ENCODE peak calls at places on chromosomes 4 and X, in seven cellular contexts. R, A, K, I, D, S and Y are unnamed samples.

GRCh38 chrX:16882702-16883486 is 12.7 kb upstream of the RBBP7 start:
- DNase-seq in S (peak), K (peak), I (peak), A (peak), R (peak), D (peak), Y (peak)

GRCh38 chr4:1766336-1767057 is 26.6 kb upstream of the FGFR3 start:
- DNase-seq in K (peak), R (no peak), S (no peak), D (no peak), I (no peak), A (no peak), Y (peak)

GRCh38 chrX:257681-258289 is 23.4 kb upstream of the PLCXD1 start:
- DNase-seq in R (no peak), D (no peak), S (no peak), A (no peak), K (no peak), I (no peak), Y (no peak)

GRCh38 chr4:124903995-124904722 is 191.6 kb upstream of the ANKRD50 start:
- DNase-seq in I (no peak), K (no peak), D (peak), A (no peak), R (no peak), S (peak), Y (peak)

GRCh38 chrX:29468911-29469494 is 746.4 kb upstream of the MAGEB2 start:
- DNase-seq in K (no peak), R (no peak), A (no peak), S (no peak), I (no peak), D (no peak), Y (no peak)

GRCh38 chr4:165560941-165561340 is 182.1 kb downstream of the CPE start:
- DNase-seq in D (peak), K (no peak), R (no peak), S (no peak), A (no peak), I (no peak), Y (no peak)

GRCh38 chrX:107537815-107538214 is 88.4 kb downstream of the FRMPD3 start:
- DNase-seq in S (peak), D (peak), K (no peak), R (peak), A (peak), I (no peak), Y (no peak)

GRCh38 chr4:75542824-75543223 is 13.0 kb upstream of the ODAPH start:
- DNase-seq in D (peak), I (no peak), S (no peak), A (no peak), R (no peak), K (no peak), Y (no peak)

GRCh38 chr4:176622251-176622968 is 170.3 kb downstream of the VEGFC start:
- DNase-seq in A (no peak), D (peak), R (no peak), I (no peak), S (no peak), K (no peak), Y (no peak)

GRCh38 chrX:9416562-9417319 is 48.1 kb upstream of the TBL1X start:
- DNase-seq in R (no peak), S (no peak), D (peak), K (no peak), A (no peak), I (no peak), Y (no peak)

GRCh38 chrX:136920001-136920400 is 39.5 kb upstream of the RBMX start:
- DNase-seq in K (no peak), R (no peak), I (no peak), D (no peak), S (no peak), A (no peak), Y (no peak)

GRCh38 chr4:2671267-2671895 is 84.8 kb downstream of the TNIP2 start:
- DNase-seq in S (no peak), I (no peak), D (no peak), A (no peak), K (no peak), R (no peak), Y (no peak)

GRCh38 chr4:19063662-19064061 is 1042.1 kb upstream of the LCORL start:
- DNase-seq in D (peak), I (no peak), S (no peak), A (no peak), K (no peak), R (no peak), Y (no peak)

GRCh38 chr4:181908168-181908567 is 335.0 kb upstream of the TENM3 start:
- DNase-seq in D (no peak), K (no peak), R (no peak), A (no peak), S (no peak), I (no peak), Y (no peak)

GRCh38 chr4:16715482-16715881 is 183.0 kb downstream of the LDB2 start:
- DNase-seq in K (no peak), S (no peak), R (no peak), I (no peak), A (no peak), D (no peak), Y (no peak)

GRCh38 chr4:42673084-42673429 is 16.2 kb upstream of the ATP8A1 start:
- DNase-seq in D (no peak), K (no peak), A (no peak), S (no peak), R (no peak), I (no peak), Y (no peak)

GRCh38 chrX:57137481-57137880 is 284 bp upstream of the SPIN2A start:
- DNase-seq in I (no peak), R (no peak), K (no peak), A (no peak), D (peak), S (no peak), Y (no peak)

GRCh38 chr4:6047130-6047673 is 29.0 kb upstream of the C4orf50 start:
- DNase-seq in I (no peak), R (peak), A (no peak), K (no peak), S (no peak), D (no peak), Y (peak)

GRCh38 chr4:48290146-48290772 is 20.6 kb upstream of the TEC start:
- DNase-seq in S (peak), I (no peak), A (no peak), D (peak), K (peak), R (no peak), Y (peak)